ENCODE peak calls at places on chromosomes 6 and 20, in five cellular contexts. E is COR-L47, Y is HuH-7.5, T is amniotic epithelial cell, L is kidney. B is an unnamed sample.

GRCh38 chr6:163490826-163491577 is 76.5 kb downstream of the QKI start:
- DNase-seq in E (no peak), Y (no peak), T (peak), L (peak), B (no peak)

GRCh38 chr6:42708096-42708495 is 14.3 kb downstream of the PRPH2 start:
- DNase-seq in E (no peak), Y (no peak), T (no peak), L (peak), B (no peak)

GRCh38 chr6:12331951-12332749 is 42.0 kb downstream of the EDN1 start:
- DNase-seq in E (no peak), Y (no peak), T (peak), L (no peak), B (no peak)

GRCh38 chr6:108293527-108294296 is 1.1 kb upstream of the AFG1L start:
- DNase-seq in E (no peak), Y (no peak), T (no peak), L (no peak), B (no peak)

GRCh38 chr6:53241936-53242335 is 93.3 kb upstream of the GCM1 start:
- DNase-seq in E (no peak), Y (no peak), T (no peak), L (no peak), B (no peak)

GRCh38 chr20:56786503-56786902 is 157.4 kb downstream of the TFAP2C start:
- DNase-seq in E (no peak), Y (no peak), T (no peak), L (no peak), B (no peak)

GRCh38 chr6:84033523-84034451 is at the start of gene MRAP2:
- DNase-seq in E (peak), Y (peak), T (no peak), L (peak), B (no peak)

GRCh38 chr20:16483024-16483423 is 90.2 kb downstream of the KIF16B start:
- DNase-seq in E (no peak), Y (no peak), T (no peak), L (no peak), B (no peak)

GRCh38 chr6:17988422-17988944 is 1.0 kb upstream of the KIF13A start:
- DNase-seq in E (no peak), Y (peak), T (no peak), L (peak), B (no peak)

GRCh38 chr6:137784583-137784982 is 82.5 kb upstream of the TNFAIP3 start:
- DNase-seq in E (no peak), Y (no peak), T (no peak), L (no peak), B (no peak)

GRCh38 chr6:142947702-142948480 is 2.9 kb upstream of the HIVEP2 start:
- DNase-seq in E (no peak), Y (no peak), T (no peak), L (no peak), B (no peak)

GRCh38 chr6:53011993-53012392 is 16.9 kb upstream of the GSTA4 start:
- DNase-seq in E (no peak), Y (no peak), T (peak), L (no peak), B (no peak)

GRCh38 chr20:56519551-56519950 is 5.0 kb upstream of the FAM209A start:
- DNase-seq in E (no peak), Y (no peak), T (no peak), L (no peak), B (peak)

GRCh38 chr20:40551125-40551530 is 137.9 kb downstream of the MAFB start:
- DNase-seq in E (no peak), Y (peak), T (no peak), L (peak), B (no peak)

GRCh38 chr6:156955494-156956183 is 178.5 kb downstream of the ARID1B start:
- DNase-seq in E (no peak), Y (no peak), T (peak), L (no peak), B (no peak)

GRCh38 chr6:24547243-24547642 is 52.5 kb downstream of the ALDH5A1 start:
- DNase-seq in E (no peak), Y (no peak), T (peak), L (no peak), B (no peak)

GRCh38 chr6:30612213-30612612 is 4.8 kb downstream of the PPP1R10 start:
- DNase-seq in E (no peak), Y (no peak), T (peak), L (no peak), B (no peak)

GRCh38 chr6:16955899-16956298 is 146.0 kb upstream of the STMND1 start:
- DNase-seq in E (no peak), Y (no peak), T (no peak), L (no peak), B (no peak)

GRCh38 chr6:3592371-3592941 is 135.6 kb upstream of the SLC22A23 start:
- DNase-seq in E (no peak), Y (peak), T (peak), L (no peak), B (peak)

GRCh38 chr20:7967199-7967844 is 27.1 kb upstream of the HAO1 start:
- DNase-seq in E (no peak), Y (no peak), T (peak), L (no peak), B (no peak)

GRCh38 chr6:29516108-29516507 is 28.4 kb upstream of the MAS1L start:
- DNase-seq in E (no peak), Y (no peak), T (peak), L (no peak), B (no peak)

GRCh38 chr6:158321960-158322359 is 9.7 kb downstream of the TULP4 start:
- DNase-seq in E (no peak), Y (no peak), T (peak), L (no peak), B (no peak)

GRCh38 chr6:168002812-168003211 is 5.3 kb downstream of the KIF25 start:
- DNase-seq in E (no peak), Y (no peak), T (no peak), L (no peak), B (peak)

GRCh38 chr20:43528258-43528875 is 20.9 kb downstream of the L3MBTL1 start:
- DNase-seq in E (no peak), Y (no peak), T (no peak), L (no peak), B (peak)

B was measured in RWPE2.